ENCODE peak calls at places on chromosomes 7 and 10, in seven cellular contexts. N, O, D, Z, V, R and F are unnamed samples.

GRCh38 chr7:1418505-1419309 is 40.6 kb downstream of the MICALL2 start:
- DNase-seq in R (no peak), D (no peak), N (no peak), Z (no peak), O (peak), V (peak), F (peak)

GRCh38 chr10:118965636-118966035 is 63.9 kb upstream of the NANOS1 start:
- DNase-seq in D (no peak), N (no peak), V (no peak), R (no peak), Z (no peak), O (no peak), F (no peak)

GRCh38 chr7:158421394-158421793 is 166.2 kb downstream of the PTPRN2 start:
- DNase-seq in D (no peak), V (no peak), Z (no peak), R (no peak), N (no peak), O (no peak), F (no peak)

GRCh38 chr7:22945584-22945983 is 68.3 kb downstream of the HYCC1 start:
- DNase-seq in N (no peak), V (no peak), O (no peak), Z (no peak), D (no peak), R (no peak), F (no peak)

GRCh38 chr7:136869006-136869961 is 832 bp downstream of the CHRM2 start:
- DNase-seq in V (no peak), R (no peak), N (peak), O (no peak), Z (no peak), D (no peak), F (no peak)

GRCh38 chr10:58264780-58265179 is 2.9 kb downstream of the IPMK start:
- DNase-seq in V (peak), R (no peak), N (no peak), D (no peak), O (no peak), Z (no peak), F (no peak)

GRCh38 chr10:7773845-7774801 is 13.7 kb downstream of the KIN start:
- DNase-seq in D (no peak), V (no peak), R (no peak), Z (no peak), N (no peak), O (no peak), F (no peak)

GRCh38 chr10:98388086-98388655 is 26.8 kb downstream of the PYROXD2 start:
- DNase-seq in N (no peak), Z (no peak), O (no peak), D (no peak), R (no peak), V (no peak), F (no peak)

GRCh38 chr10:93541402-93542357 is 24.8 kb upstream of the FFAR4 start:
- DNase-seq in O (peak), Z (no peak), R (peak), N (peak), V (peak), D (no peak), F (peak)

DNA sequence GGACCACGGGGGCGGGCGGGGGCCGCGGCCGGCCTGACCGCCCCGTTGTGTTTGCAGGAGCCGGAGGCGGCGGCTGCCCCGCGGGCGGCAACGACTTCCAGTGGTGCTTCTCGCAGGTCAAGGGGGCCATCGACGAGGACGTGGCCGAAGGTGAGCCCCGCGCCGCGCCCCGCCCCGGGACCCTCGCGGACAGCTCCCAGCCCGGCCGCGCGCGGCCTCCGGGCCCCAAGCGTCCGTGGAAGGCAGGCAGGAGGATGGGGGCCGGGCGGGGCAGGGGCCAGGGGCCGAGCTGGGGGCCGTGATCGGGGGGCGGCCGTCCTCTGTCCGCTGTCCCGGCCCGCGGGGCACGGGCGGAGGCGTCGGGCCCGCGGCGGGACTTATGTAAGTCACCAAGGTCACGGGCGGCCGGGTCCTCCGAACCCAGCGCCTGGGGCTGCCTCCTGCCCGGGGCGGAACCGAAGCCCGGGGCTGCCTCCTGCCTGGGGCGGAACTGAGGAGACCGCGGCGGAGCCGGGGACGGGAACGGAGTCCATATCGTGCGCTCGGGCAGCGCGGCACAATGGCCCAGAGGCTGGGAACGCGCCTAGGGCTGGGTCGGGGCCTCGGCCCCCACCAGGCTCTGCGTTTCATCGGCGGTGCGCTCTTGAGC is 497 bp downstream of the PPP2R2D start:
- DNase-seq in O (no peak), Z (peak), N (peak), V (peak), R (peak), D (peak), F (no peak)
- TF ChIP-seq POLR2A in O (no peak), Z (peak), N (no peak), V (no peak), R (no peak), D (no peak), F (no peak)

DNA sequence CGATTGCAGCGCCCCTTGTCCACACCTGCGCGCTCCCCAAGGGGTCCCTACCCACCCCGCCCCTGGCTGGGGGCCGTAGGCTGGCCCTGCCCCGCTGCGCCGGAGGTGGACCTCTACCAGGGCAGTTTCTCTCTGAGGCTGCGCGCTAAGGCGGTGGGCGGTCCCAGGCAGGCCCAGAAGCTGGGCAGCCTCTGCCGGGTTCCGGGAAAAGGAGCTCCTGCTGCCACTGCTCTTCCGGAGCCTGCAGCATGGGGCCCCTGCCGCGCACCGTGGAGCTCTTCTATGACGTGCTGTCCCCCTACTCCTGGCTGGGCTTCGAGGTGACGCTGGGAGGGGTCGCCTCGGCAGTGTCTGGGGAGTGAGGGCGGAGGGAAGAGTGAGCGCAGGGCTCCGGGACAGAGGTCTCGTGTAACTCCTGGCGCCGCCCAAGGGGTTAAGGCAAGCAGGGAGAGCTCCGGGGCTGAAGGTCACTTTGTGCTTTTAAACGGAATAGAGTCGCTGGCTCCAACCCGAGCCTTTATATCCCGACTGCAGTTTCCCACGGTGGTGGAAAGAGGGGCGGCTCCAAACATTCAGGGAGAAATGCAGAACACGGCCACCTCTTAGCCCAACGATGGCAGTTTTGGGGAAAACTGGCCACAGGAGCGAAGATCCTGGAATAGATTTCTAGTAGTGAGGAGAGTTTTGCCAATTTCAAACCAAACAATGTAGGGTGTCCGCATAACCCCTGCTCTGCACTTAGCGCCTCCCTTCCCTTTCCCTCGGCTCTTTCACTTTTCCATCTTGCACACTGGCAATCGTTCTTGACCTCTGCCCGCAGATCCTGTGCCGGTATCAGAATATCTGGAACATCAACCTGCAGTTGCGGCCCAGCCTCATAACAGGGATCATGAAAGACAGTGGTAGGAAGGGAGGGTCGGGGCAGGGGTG is at the start of gene GSTK1:
- DNase-seq in N (peak), R (peak), D (peak), V (peak), Z (peak), O (peak), F (peak)
- TF ChIP-seq POLR2A in N (peak), R (no peak), D (peak), V (peak), Z (peak), O (peak), F (peak)

DNA sequence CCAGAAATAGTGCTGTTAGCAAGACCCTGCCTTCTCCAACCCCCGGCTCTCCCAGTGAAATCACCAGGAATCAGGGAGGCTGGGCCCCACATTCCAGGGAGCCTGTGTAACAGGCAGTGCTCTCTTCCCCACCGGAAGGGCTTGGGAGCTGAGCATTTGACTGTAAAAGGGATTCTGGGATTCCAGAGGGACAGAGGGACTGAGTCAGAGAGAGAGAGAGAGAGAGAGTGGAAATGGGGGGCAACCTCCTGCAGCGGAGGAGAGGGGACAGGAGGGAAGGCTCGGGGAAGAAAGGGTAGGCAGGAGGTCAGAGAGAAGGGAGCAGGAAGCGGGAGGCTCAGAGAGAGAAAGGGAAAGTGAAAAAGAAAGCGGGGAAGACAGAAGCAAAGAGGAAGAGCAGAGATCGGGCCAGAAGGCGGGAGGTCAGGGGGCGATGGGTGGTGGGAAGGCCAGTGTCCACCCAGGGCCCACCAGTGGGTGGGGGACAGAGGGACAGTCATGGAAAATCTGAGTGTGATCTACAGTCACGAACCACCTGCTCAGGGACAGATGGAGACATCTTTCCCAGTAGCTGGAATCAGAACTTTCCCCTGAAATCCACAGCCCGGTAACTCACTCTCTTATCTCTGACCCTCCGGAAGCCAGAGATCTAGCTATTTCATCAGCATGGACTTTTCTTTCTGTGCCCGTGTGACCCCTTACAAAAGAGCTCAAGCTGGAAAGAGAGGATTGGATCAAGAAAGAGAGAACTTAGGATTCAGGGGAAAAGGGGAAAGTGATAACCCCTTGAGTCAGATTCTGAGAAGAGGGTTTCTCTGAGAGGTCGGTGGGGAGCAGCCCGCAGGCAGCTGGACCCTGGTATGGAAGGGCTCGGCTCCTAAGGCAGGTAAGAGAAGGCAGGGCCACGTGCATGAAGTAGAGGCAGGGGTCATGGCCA is 4.6 kb upstream of the SERPINE1 start:
- DNase-seq in N (peak), O (peak), V (no peak), R (peak), Z (peak), D (no peak), F (peak)
- TF ChIP-seq POLR2A in N (no peak), O (no peak), V (no peak), R (peak), Z (peak), D (peak), F (no peak)

GRCh38 chr10:131251146-131251541 is 60.4 kb downstream of the TCERG1L start:
- DNase-seq in Z (no peak), D (no peak), O (no peak), V (no peak), R (no peak), N (no peak), F (no peak)

GRCh38 chr10:131249957-131250347 is 61.6 kb downstream of the TCERG1L start:
- DNase-seq in D (no peak), V (no peak), R (no peak), N (no peak), Z (no peak), O (no peak), F (no peak)

GRCh38 chr10:131253931-131254865 is 57.3 kb downstream of the TCERG1L start:
- DNase-seq in V (no peak), O (no peak), D (no peak), N (no peak), R (no peak), Z (no peak), F (no peak)

GRCh38 chr10:131250454-131251145 is 60.9 kb downstream of the TCERG1L start:
- DNase-seq in O (no peak), V (no peak), D (no peak), R (peak), N (no peak), Z (no peak), F (no peak)

DNA sequence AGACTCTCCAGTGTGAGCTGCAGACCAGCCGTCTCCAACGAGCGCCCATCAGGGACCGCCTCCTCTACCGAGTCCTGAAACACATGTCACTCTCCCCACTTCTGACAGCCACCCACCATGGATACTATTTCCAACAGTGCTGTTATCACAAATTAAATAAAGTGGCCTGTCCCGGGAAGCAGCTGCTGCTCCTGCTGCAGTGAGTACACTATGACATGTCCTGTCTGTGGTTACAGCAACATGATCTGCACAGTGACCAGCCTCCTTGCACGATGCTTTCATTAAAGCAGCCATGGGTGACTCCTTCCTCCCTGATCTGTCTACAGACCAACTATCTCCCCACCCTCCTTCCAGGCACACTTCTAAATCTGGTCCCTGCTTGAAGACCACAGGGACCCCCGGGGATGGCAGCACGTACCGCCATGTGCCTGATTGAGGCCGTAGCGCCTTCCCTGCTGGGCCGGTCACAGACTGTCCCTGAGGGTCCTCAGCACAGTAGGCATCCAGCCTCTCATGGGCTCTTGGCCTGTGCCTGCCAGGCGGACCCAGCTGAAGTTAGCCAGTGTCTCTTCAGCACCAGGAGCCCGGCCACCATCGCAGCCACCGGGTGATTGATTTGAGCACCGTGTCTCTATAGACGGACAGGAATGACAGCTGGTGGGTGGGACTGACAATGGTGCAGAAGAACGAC is 58.8 kb downstream of the TCERG1L start:
- DNase-seq in D (no peak), O (no peak), N (no peak), R (no peak), Z (no peak), V (no peak), F (no peak)
- TF ChIP-seq POLR2A in D (no peak), O (no peak), N (no peak), R (no peak), Z (no peak), V (no peak), F (no peak)

DNA sequence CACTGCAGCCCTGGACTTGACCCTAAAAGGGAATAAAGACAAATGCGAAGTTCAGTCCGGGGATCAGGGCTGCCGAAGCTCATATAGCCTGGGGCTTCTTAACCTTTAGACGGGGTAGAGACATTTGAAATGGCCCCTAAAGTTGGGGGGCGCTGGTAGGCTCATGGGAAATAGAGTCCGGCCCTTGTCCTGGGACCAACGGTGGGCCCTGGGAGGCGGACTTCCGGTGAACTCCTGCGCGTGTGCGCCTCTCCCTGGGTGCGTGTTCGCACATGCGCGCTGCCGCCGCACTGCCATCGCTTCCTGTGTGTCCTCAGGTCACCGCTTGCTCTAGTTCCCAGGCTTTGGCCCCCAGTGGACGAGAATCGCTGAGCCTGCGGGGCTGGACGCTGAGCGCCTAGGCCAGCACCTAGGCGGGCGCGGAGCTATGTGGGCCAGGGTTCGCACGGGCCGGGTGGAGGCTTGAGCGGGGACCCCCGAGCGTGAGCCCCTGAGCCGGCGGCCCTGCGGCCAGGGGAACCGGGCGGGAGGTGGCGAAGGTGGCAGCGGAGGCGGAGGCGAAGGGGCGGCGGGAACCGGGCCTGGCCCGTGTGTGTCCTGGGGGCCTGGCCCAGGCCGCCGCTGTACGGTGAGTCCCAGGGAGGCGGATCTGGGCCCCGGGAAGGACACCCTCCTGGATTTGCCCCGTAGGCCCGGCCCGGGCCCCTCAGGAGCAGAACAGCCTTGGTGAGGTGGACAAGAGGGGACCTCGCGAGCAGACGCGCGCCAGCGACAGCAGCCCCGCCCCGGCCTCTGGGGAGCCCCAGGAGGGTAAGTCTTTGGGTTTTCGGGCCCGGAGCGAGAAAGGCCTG is 23.0 kb upstream of the ZNF12 start:
- DNase-seq in O (peak), V (peak), D (peak), N (peak), Z (peak), R (peak), F (peak)
- TF ChIP-seq POLR2A in O (peak), V (peak), D (peak), N (peak), Z (peak), R (no peak), F (peak)

GRCh38 chr10:4982764-4983226 is 19.6 kb downstream of the AKR1C1 start:
- DNase-seq in Z (no peak), D (no peak), N (no peak), O (no peak), V (no peak), R (no peak), F (no peak)

GRCh38 chr10:4984971-4985594 is 18.6 kb downstream of the AKR1C2 start:
- DNase-seq in V (no peak), R (no peak), D (no peak), Z (no peak), N (no peak), O (no peak), F (no peak)

GRCh38 chr10:4981722-4982471 is 18.7 kb downstream of the AKR1C1 start:
- DNase-seq in N (no peak), Z (no peak), D (no peak), R (peak), O (peak), V (peak), F (no peak)

GRCh38 chr10:4984223-4984622 is 19.4 kb downstream of the AKR1C2 start:
- DNase-seq in N (no peak), Z (no peak), R (no peak), V (no peak), D (no peak), O (no peak), F (no peak)

DNA sequence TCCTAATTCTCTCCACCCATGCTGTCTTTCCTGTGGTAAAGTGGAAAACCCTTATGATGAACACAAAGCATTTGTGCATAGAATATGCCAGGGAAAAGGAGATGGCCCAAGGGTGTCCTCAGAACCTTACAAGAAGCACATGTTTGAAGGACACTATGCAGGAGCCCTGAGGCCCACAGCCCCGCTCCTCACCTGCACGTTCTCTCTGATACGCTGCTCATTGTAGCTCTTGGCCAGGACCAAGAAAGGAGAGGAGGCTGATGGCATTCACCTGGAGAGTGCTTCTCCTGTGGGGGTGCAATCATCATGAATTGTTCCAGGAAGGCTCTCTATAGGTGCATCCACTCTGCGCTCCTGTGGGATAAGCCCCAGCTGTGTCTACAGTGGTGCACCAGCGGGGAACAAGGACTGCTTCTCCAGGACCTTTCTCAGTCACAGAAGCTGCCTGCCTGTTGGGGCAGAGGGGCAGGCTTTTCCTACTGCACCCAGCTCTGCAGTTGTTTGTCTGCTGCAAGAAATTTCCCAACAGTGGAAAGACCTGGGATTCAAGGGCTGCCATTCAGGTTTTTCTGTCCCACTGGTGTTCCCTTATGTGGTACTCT is 19.9 kb downstream of the AKR1C2 start:
- DNase-seq in D (no peak), V (no peak), N (no peak), R (no peak), O (no peak), Z (no peak), F (no peak)
- TF ChIP-seq POLR2A in D (no peak), V (no peak), N (no peak), R (no peak), O (no peak), Z (no peak), F (no peak)